ENCODE peak calls at places on chromosome 17, in ten cellular contexts. A is Karpas-422; Q is BE2C; V is Panc1; Z is small intestine; P is pancreas; H is effector memory CD4-positive, alpha-beta T cell; L is right lobe of liver; R is body of pancreas; F is kidney. C is an unnamed sample. For H3K36me3, H3K4me1 and H3K9me3, the result is how much of the 10 kb centered on the place peaks cover.

GRCh38 chr17:66087073-66087472 is 104.9 kb downstream of the CEP112 start:
- DNase-seq in P (no peak), L (no peak), V (no peak), H (no peak), A (no peak), Q (no peak), F (no peak), R (no peak), Z (no peak), C (no peak)

GRCh38 chr17:73690581-73691135 is 46.4 kb upstream of the SDK2 start:
- DNase-seq in A (no peak), P (no peak), Q (peak), H (no peak), R (no peak), Z (no peak), F (no peak), L (no peak), V (no peak), C (no peak)

GRCh38 chr17:74424658-74425057 is 7.2 kb upstream of the GPRC5C start:
- DNase-seq in L (no peak), Z (no peak), F (no peak), V (no peak), H (no peak), Q (no peak), P (no peak), R (no peak), A (no peak), C (no peak)

GRCh38 chr17:31411707-31412285 is 20.3 kb downstream of the RAB11FIP4 start:
- DNase-seq in Q (no peak), H (no peak), R (no peak), Z (no peak), P (no peak), V (no peak), L (no peak), A (no peak), F (peak), C (no peak)

GRCh38 chr17:27760069-27760885 is 40.1 kb downstream of the NOS2 start:
- DNase-seq in L (peak), F (peak), Z (peak), P (peak), H (peak), R (peak), V (no peak), Q (peak), A (peak), C (peak)

GRCh38 chr17:73091770-73092517 is 544 bp downstream of the SLC39A11 start:
- DNase-seq in F (no peak), R (peak), H (no peak), L (peak), P (peak), Z (peak), V (no peak), Q (peak), A (peak), C (no peak)

GRCh38 chr17:19003543-19003965 is 1.0 kb downstream of the FAM83G start:
- DNase-seq in Z (no peak), L (no peak), R (no peak), A (no peak), P (no peak), F (peak), V (no peak), Q (no peak), H (no peak), C (no peak)

GRCh38 chr17:31726980-31727427 is 132.0 kb downstream of the COPRS start:
- DNase-seq in V (no peak), Z (no peak), F (no peak), Q (no peak), H (no peak), A (no peak), P (no peak), L (no peak), R (no peak), C (no peak)

DNA sequence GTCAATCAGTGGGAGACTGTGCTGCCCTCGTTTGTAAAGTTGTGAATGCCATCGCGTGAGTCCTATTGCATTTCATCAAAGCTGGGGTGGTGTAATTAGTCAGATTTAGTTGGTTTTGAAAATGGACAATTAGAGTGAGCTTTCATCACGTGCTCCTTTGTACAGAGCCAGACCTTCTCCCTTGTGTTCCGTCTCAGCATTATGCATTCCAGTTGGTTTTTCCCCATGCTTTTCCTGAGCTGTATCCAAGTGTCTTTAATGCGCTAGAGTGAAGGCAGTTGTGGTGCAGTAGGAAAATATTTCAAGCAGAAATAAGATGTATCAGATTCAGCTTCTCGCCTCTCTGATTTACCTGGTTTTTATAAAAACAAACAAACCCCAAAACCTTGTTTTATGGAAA is 10.5 kb downstream of the SEC14L1 start:
- DNase-seq in A (no peak), V (no peak), F (no peak), L (no peak), Q (no peak), Z (no peak), H (no peak), P (no peak), R (no peak), C (no peak)
- H3K36me3 ChIP-seq in A (under half), V (under half), F (under half), L (under half), Q (under half), Z (under half), H (under half), P (under half), R (under half), C (under half)

DNA sequence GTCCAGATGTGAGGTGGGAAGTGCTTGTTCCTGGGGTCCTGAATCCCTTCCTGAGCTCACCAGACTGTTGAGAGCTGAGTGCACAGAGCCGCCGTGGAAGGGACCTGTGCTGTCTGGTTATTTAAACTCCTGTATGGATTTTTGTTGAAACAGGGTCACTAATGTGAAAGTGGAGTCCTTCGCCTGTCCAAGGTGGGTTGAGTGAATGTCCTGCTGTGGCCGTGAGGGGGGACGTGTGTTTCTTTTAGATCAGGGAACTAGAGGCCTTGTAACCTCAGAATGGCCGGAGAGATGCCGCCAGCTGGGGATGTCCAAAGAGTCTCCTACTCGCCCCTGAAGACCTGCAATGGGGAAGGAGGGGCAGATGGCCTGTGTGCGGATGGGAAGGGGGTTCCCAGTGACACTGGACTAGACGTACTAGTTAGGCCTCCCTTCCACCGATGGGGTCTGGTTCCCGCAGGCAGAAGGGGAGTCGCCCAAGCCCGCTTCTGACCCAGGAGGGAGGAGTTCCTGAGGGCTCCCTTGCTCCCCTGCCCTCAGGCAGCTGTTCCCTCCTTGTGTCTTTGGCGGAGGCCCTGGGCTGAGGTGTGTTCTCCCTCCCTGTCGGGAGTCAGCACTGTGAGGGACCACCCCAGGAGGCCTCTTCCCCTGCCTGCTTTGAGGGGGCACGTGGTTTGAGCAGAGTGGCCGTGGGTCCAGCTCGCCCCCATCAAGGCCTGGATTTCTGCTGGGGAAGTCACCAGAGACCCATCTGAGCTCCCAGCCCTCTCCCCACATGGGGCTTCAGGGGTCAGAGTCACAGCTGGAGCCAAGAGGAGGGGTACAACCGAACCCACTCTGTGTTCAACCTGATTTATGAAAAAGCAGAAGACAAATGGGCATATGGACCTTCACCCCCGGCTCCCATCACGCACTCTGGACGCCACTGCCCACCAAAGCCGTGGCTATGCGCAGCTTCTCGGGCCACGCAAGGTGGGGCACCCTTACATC is 30.9 kb downstream of the OR1D5 start:
- DNase-seq in P (no peak), A (no peak), L (peak), F (peak), R (no peak), V (no peak), Q (no peak), Z (no peak), H (no peak), C (no peak)
- H3K4me1 ChIP-seq in P (under half), A (under half), L (under half), F (under half), R (under half), V (under half), Q (under half), Z (under half), H (under half), C (under half)

DNA sequence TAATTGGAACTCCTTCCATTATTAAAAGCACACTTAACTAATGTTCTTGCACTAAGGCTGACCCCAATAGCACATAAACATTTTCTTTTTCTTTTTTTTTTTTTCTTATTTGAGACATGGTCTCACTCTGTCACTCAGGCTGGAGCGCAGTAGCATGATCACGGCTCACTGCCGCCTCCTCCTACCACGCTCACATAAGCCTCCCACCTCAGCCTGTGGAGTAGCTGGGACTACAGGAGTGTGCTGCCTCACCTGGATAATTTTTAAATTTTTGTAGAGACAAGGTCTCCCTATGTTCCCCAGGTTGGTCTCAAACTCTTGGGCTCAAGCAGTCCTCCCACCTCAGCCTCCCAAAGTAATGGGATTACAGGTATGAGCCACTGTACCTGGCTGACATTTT is 1.2 kb upstream of the ZNF652 start:
- DNase-seq in H (no peak), L (no peak), R (no peak), V (no peak), Q (no peak), A (no peak), P (no peak), Z (no peak), F (no peak), C (peak)
- H3K9me3 ChIP-seq in H (under half), L (under half), R (under half), V (under half), Q (under half), A (under half), P (under half), Z (under half), F (under half), C (under half)

DNA sequence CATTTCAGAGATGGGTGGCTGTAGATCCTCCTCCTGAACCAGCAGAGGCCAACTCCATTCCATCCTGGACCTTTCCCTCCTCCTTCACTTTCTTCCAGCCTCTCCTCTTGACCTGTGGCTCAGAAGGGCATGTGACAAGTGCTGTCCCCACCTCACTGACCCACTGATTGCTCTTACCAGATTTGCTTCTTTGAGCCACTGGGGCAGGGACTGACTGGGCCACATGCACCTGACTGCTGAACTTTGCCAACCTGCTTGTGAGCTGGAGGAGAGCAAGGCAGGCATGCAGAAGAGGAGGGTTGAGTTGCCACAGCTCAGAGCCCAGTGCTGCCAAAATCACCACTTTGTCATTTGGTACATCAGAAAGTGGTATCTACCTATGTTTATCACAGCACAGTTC is 68.3 kb downstream of the MSI2 start:
- DNase-seq in H (no peak), Z (no peak), L (no peak), A (no peak), V (no peak), Q (no peak), R (no peak), P (no peak), F (no peak), C (no peak)
- H3K36me3 ChIP-seq in H (under half), Z (under half), L (under half), A (under half), V (under half), Q (under half), R (under half), P (under half), F (under half), C (under half)

DNA sequence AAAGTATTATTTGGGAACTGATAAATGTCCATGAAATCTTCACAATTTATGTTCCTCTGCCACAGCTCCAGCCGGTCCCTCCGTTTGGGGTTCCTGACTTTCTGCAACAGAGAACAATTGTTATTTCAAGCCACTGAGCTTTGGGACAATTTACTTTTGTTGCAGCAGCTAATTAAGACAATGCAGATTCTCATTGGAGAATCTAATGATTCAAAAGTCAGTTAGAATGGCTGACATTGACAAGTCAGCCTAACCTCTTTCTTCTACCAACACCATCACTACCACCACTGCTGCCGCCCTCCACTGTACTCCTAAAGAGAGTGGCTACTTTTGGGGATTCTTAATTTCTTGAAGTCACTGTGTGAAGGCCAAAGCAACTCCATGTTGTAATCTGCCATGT is 15.0 kb upstream of the HEATR6 start:
- DNase-seq in F (no peak), Q (no peak), R (no peak), H (no peak), L (no peak), Z (no peak), A (no peak), P (no peak), V (no peak), C (no peak)
- H3K4me1 ChIP-seq in F (under half), Q (under half), R (under half), H (under half), L (under half), Z (under half), A (half or more), P (under half), V (under half), C (under half)

GRCh38 chr17:82570282-82570681 is 50.8 kb downstream of the FOXK2 start:
- DNase-seq in P (no peak), L (no peak), A (no peak), R (no peak), Q (no peak), H (no peak), V (no peak), Z (no peak), F (peak), C (no peak)

GRCh38 chr17:82568997-82569393 is 49.5 kb downstream of the FOXK2 start:
- DNase-seq in A (no peak), R (no peak), V (no peak), L (no peak), H (no peak), F (peak), Q (no peak), Z (no peak), P (no peak), C (no peak)

GRCh38 chr17:82571855-82572254 is 52.3 kb downstream of the FOXK2 start:
- DNase-seq in A (no peak), H (no peak), Q (no peak), F (peak), R (no peak), V (no peak), P (no peak), Z (no peak), L (no peak), C (no peak)

GRCh38 chr17:82567286-82567685 is 47.8 kb downstream of the FOXK2 start:
- DNase-seq in H (no peak), P (no peak), R (no peak), A (no peak), Q (no peak), F (no peak), L (no peak), V (no peak), Z (no peak), C (no peak)

DNA sequence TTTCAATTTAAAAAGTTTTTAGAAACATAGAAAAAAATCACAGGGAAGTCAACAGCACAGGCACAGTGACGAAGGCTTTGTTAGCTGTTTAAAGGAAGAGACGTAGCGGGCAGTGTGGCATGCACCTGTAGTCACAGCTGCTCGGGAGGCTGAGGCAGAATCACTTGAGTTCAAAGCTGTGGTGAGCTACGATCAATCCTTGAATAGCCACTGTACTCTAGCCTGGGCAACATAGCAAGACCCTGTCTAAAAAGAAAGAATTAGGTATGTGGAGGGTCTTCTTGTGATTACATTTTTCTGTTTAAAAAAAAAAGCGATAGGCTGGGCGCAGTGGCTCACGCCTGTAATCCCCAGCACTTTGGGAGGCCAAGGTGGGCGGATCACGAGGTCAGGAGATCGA is 50.1 kb downstream of the FOXK2 start:
- DNase-seq in P (no peak), H (no peak), L (no peak), Z (no peak), Q (no peak), R (no peak), V (no peak), A (no peak), F (peak), C (no peak)
- H3K9me3 ChIP-seq in P (under half), H (under half), L (under half), Z (under half), Q (under half), R (under half), V (under half), A (under half), F (under half), C (under half)

DNA sequence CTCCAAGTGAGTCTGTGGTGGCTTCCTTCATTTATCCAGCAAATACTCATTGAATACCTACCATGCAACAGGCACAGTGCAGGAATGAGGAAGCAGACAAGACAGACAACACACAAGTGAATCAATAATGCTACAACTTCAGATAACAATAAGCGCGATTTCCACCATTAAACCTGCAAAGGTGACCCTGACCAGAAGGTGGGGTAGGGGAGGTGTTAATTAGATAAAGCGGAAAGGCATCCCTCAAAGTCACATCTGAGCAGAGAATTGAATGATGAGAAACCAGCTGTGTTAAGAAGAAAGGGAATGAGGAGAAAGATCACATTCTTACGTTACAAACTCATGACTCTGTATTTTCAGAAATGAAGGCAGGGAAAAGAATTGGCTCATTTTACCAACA is 26.3 kb downstream of the ZZEF1 start:
- DNase-seq in L (no peak), R (no peak), P (no peak), Z (no peak), H (no peak), F (no peak), Q (no peak), A (no peak), V (no peak), C (no peak)
- H3K36me3 ChIP-seq in L (under half), R (under half), P (under half), Z (under half), H (half or more), F (under half), Q (under half), A (under half), V (under half), C (under half)

C was measured in Peyer's patch.